ENCODE peak calls at places on chromosomes 2 and 18, in four cellular contexts. One of them, this sample, is unnamed.
A peak's percentile ranks its signal among the peaks of the same experiment; 100 is the strongest.

GRCh38 chr2:36502081-36502480 is 95.9 kb downstream of the FEZ2 start:
- DNase-seq in lower leg skin: no peak
- DNase-seq in WTC11: no peak
- DNase-seq in left ventricle myocardium inferior: no peak
- DNase-seq in this sample: no peak

GRCh38 chr2:2933421-2933820 is 444.2 kb downstream of the EIPR1 start:
- DNase-seq in lower leg skin: peak; percentile 70
- DNase-seq in WTC11: no peak
- DNase-seq in left ventricle myocardium inferior: no peak
- DNase-seq in this sample: no peak

GRCh38 chr2:224546926-224547325 is 38.2 kb downstream of the CUL3 start:
- DNase-seq in lower leg skin: no peak
- DNase-seq in WTC11: no peak
- DNase-seq in left ventricle myocardium inferior: no peak
- DNase-seq in this sample: no peak

GRCh38 chr2:132623096-132623839 is 46.7 kb downstream of the LYPD1 start:
- DNase-seq in lower leg skin: no peak
- DNase-seq in WTC11: no peak
- DNase-seq in left ventricle myocardium inferior: no peak
- DNase-seq in this sample: peak; percentile 82

GRCh38 chr2:191675807-191676667 is 1.9 kb upstream of the NABP1 start:
- DNase-seq in lower leg skin: peak; percentile 86
- DNase-seq in WTC11: no peak
- DNase-seq in left ventricle myocardium inferior: peak; percentile 20
- DNase-seq in this sample: no peak

GRCh38 chr18:41989508-41989907 is 34.5 kb downstream of the PIK3C3 start:
- DNase-seq in lower leg skin: no peak
- DNase-seq in WTC11: no peak
- DNase-seq in left ventricle myocardium inferior: no peak
- DNase-seq in this sample: no peak

GRCh38 chr2:12742891-12743290 is 26.2 kb downstream of the TRIB2 start:
- DNase-seq in lower leg skin: no peak
- DNase-seq in WTC11: no peak
- DNase-seq in left ventricle myocardium inferior: no peak
- DNase-seq in this sample: no peak

GRCh38 chr2:158716921-158717320 is 78.2 kb upstream of the DAPL1 start:
- DNase-seq in lower leg skin: peak; percentile 56
- DNase-seq in WTC11: no peak
- DNase-seq in left ventricle myocardium inferior: no peak
- DNase-seq in this sample: no peak

GRCh38 chr18:61851940-61852451 is 40.8 kb downstream of the RNF152 start:
- DNase-seq in lower leg skin: no peak
- DNase-seq in WTC11: no peak
- DNase-seq in left ventricle myocardium inferior: no peak
- DNase-seq in this sample: peak; percentile 22

GRCh38 chr2:46850742-46851141 is 64.9 kb downstream of the MCFD2 start:
- DNase-seq in lower leg skin: no peak
- DNase-seq in WTC11: no peak
- DNase-seq in left ventricle myocardium inferior: peak; percentile 45
- DNase-seq in this sample: peak; percentile 95

GRCh38 chr2:1055014-1055595 is 104.5 kb downstream of the SNTG2 start:
- DNase-seq in lower leg skin: no peak
- DNase-seq in WTC11: no peak
- DNase-seq in left ventricle myocardium inferior: no peak
- DNase-seq in this sample: no peak

GRCh38 chr2:145055651-145056050 is 535.7 kb upstream of the ZEB2 start:
- DNase-seq in lower leg skin: no peak
- DNase-seq in WTC11: no peak
- DNase-seq in left ventricle myocardium inferior: no peak
- DNase-seq in this sample: no peak

GRCh38 chr2:188622898-188623297 is 331.2 kb downstream of the GULP1 start:
- DNase-seq in lower leg skin: no peak
- DNase-seq in WTC11: no peak
- DNase-seq in left ventricle myocardium inferior: no peak
- DNase-seq in this sample: no peak

GRCh38 chr18:9335255-9336045 is 877 bp downstream of the TWSG1 start:
- DNase-seq in lower leg skin: no peak
- DNase-seq in WTC11: no peak
- DNase-seq in left ventricle myocardium inferior: no peak
- DNase-seq in this sample: no peak

GRCh38 chr18:50563376-50563775 is 3.5 kb downstream of the MAPK4 start:
- DNase-seq in lower leg skin: no peak
- DNase-seq in WTC11: no peak
- DNase-seq in left ventricle myocardium inferior: no peak
- DNase-seq in this sample: no peak

GRCh38 chr2:149132303-149132702 is 93.8 kb downstream of the LYPD6B start:
- DNase-seq in lower leg skin: no peak
- DNase-seq in WTC11: no peak
- DNase-seq in left ventricle myocardium inferior: no peak
- DNase-seq in this sample: no peak

GRCh38 chr2:190379249-190379964 is 28.7 kb upstream of the MFSD6 start:
- DNase-seq in lower leg skin: no peak
- DNase-seq in WTC11: no peak
- DNase-seq in left ventricle myocardium inferior: no peak
- DNase-seq in this sample: no peak

GRCh38 chr2:151111599-151112278 is 149.9 kb downstream of the RBM43 start:
- DNase-seq in lower leg skin: no peak
- DNase-seq in WTC11: no peak
- DNase-seq in left ventricle myocardium inferior: no peak
- DNase-seq in this sample: peak; percentile 62

GRCh38 chr18:3042337-3042736 is 29.4 kb upstream of the LPIN2 start:
- DNase-seq in lower leg skin: peak; percentile 6
- DNase-seq in WTC11: no peak
- DNase-seq in left ventricle myocardium inferior: no peak
- DNase-seq in this sample: no peak

GRCh38 chr2:16128746-16129610 is 188.6 kb downstream of the MYCN start:
- DNase-seq in lower leg skin: peak; percentile 61
- DNase-seq in WTC11: no peak
- DNase-seq in left ventricle myocardium inferior: no peak
- DNase-seq in this sample: no peak

GRCh38 chr2:149679286-149679685 is 91.7 kb upstream of the MMADHC start:
- DNase-seq in lower leg skin: no peak
- DNase-seq in WTC11: no peak
- DNase-seq in left ventricle myocardium inferior: no peak
- DNase-seq in this sample: peak; percentile 43

GRCh38 chr2:12717191-12717987 is 653 bp downstream of the TRIB2 start:
- DNase-seq in lower leg skin: no peak
- DNase-seq in WTC11: peak; percentile 74
- DNase-seq in left ventricle myocardium inferior: peak; percentile 70
- DNase-seq in this sample: peak; percentile 78

GRCh38 chr2:9780368-9781130 is 62.7 kb upstream of the TAF1B start:
- DNase-seq in lower leg skin: no peak
- DNase-seq in WTC11: no peak
- DNase-seq in left ventricle myocardium inferior: no peak
- DNase-seq in this sample: peak; percentile 57

GRCh38 chr2:126802774-126803421 is 95.8 kb upstream of the TEX51 start:
- DNase-seq in lower leg skin: peak; percentile 48
- DNase-seq in WTC11: no peak
- DNase-seq in left ventricle myocardium inferior: no peak
- DNase-seq in this sample: peak; percentile 47

GRCh38 chr2:57877811-57878572 is 168.6 kb upstream of the VRK2 start:
- DNase-seq in lower leg skin: no peak
- DNase-seq in WTC11: no peak
- DNase-seq in left ventricle myocardium inferior: no peak
- DNase-seq in this sample: no peak

GRCh38 chr2:156800781-156801366 is 364.7 kb downstream of the GPD2 start:
- DNase-seq in lower leg skin: no peak
- DNase-seq in WTC11: no peak
- DNase-seq in left ventricle myocardium inferior: no peak
- DNase-seq in this sample: no peak

GRCh38 chr2:128404709-128405466 is 86.2 kb upstream of the HS6ST1 start:
- DNase-seq in lower leg skin: peak; percentile 70
- DNase-seq in WTC11: no peak
- DNase-seq in left ventricle myocardium inferior: no peak
- DNase-seq in this sample: no peak
- TF ChIP-seq CTCF in lower leg skin: no peak
- TF ChIP-seq CTCF in WTC11: no peak
- TF ChIP-seq CTCF in left ventricle myocardium inferior: no peak
- TF ChIP-seq CTCF in this sample: no peak

GRCh38 chr18:686339-687111 is 25.9 kb downstream of the ENOSF1 start:
- DNase-seq in lower leg skin: no peak
- DNase-seq in WTC11: peak; percentile 54
- DNase-seq in left ventricle myocardium inferior: no peak
- DNase-seq in this sample: no peak
- TF ChIP-seq CTCF in lower leg skin: no peak
- TF ChIP-seq CTCF in WTC11: no peak
- TF ChIP-seq CTCF in left ventricle myocardium inferior: no peak
- TF ChIP-seq CTCF in this sample: no peak

GRCh38 chr2:182949052-182949451 is 82.6 kb upstream of the FRZB start:
- DNase-seq in lower leg skin: no peak
- DNase-seq in WTC11: no peak
- DNase-seq in left ventricle myocardium inferior: no peak
- DNase-seq in this sample: no peak
- TF ChIP-seq CTCF in lower leg skin: no peak
- TF ChIP-seq CTCF in WTC11: no peak
- TF ChIP-seq CTCF in left ventricle myocardium inferior: no peak
- TF ChIP-seq CTCF in this sample: no peak

GRCh38 chr2:240561325-240561971 is 1.3 kb downstream of the DUSP28 start:
- DNase-seq in lower leg skin: peak; percentile 73
- DNase-seq in WTC11: no peak
- DNase-seq in left ventricle myocardium inferior: no peak
- DNase-seq in this sample: peak; percentile 42

GRCh38 chr2:240558229-240558885 is 569 bp upstream of the ANKMY1 start:
- DNase-seq in lower leg skin: peak; percentile 80
- DNase-seq in WTC11: no peak
- DNase-seq in left ventricle myocardium inferior: no peak
- DNase-seq in this sample: no peak

GRCh38 chr2:240559271-240559670 is 886 bp upstream of the DUSP28 start:
- DNase-seq in lower leg skin: peak; percentile 73
- DNase-seq in WTC11: no peak
- DNase-seq in left ventricle myocardium inferior: no peak
- DNase-seq in this sample: no peak

GRCh38 chr2:240560084-240560479 is at the start of gene DUSP28:
- DNase-seq in lower leg skin: peak; percentile 98
- DNase-seq in WTC11: peak; percentile 78
- DNase-seq in left ventricle myocardium inferior: peak; percentile 94
- DNase-seq in this sample: peak; percentile 86

GRCh38 chr2:240560480-240561324 is 545 bp downstream of the DUSP28 start:
- DNase-seq in lower leg skin: peak; percentile 100
- DNase-seq in WTC11: peak; percentile 100
- DNase-seq in left ventricle myocardium inferior: peak; percentile 100
- DNase-seq in this sample: peak; percentile 98
- TF ChIP-seq CTCF in lower leg skin: no peak
- TF ChIP-seq CTCF in WTC11: no peak
- TF ChIP-seq CTCF in left ventricle myocardium inferior: peak; percentile 60
- TF ChIP-seq CTCF in this sample: no peak

GRCh38 chr2:221571108-221571390 is 1.1 kb downstream of the EPHA4 start:
- DNase-seq in lower leg skin: no peak
- DNase-seq in WTC11: no peak
- DNase-seq in left ventricle myocardium inferior: no peak
- DNase-seq in this sample: no peak

GRCh38 chr2:221571391-221572179 is 519 bp downstream of the EPHA4 start:
- DNase-seq in lower leg skin: peak; percentile 88
- DNase-seq in WTC11: peak; percentile 35
- DNase-seq in left ventricle myocardium inferior: peak; percentile 24
- DNase-seq in this sample: peak; percentile 36

GRCh38 chr2:221572821-221573429 is 821 bp upstream of the EPHA4 start:
- DNase-seq in lower leg skin: peak; percentile 92
- DNase-seq in WTC11: no peak
- DNase-seq in left ventricle myocardium inferior: peak; percentile 37
- DNase-seq in this sample: peak; percentile 52

GRCh38 chr2:221573430-221574230 is 1.5 kb upstream of the EPHA4 start:
- DNase-seq in lower leg skin: peak; percentile 98
- DNase-seq in WTC11: peak; percentile 93
- DNase-seq in left ventricle myocardium inferior: peak; percentile 86
- DNase-seq in this sample: peak; percentile 80

GRCh38 chr2:221572180-221572820 is at the start of gene EPHA4:
- DNase-seq in lower leg skin: peak; percentile 97
- DNase-seq in WTC11: peak; percentile 81
- DNase-seq in left ventricle myocardium inferior: peak; percentile 89
- DNase-seq in this sample: peak; percentile 89
- TF ChIP-seq CTCF in lower leg skin: no peak
- TF ChIP-seq CTCF in WTC11: no peak
- TF ChIP-seq CTCF in left ventricle myocardium inferior: peak; percentile 55
- TF ChIP-seq CTCF in this sample: peak; percentile 10

DNA sequence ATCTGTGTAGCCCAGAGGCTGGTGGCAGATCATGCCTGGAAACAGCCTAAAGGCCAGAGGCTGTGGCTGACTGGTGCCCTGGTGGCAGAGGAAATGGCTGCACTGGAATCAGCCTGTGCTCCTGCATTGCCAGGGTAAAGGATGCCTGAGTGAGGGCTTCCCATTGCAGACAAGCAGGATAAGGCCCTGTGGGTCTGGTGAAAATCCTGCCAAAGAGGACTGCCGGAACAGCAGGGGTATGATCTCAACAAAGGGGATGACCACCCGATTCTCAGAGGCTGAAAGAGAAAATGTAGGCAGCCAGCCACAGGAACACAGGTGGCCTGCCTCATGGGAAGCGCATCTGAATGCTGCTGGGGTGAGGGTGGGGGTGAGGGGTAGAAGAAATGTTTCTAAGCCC is 48.2 kb downstream of the FBXO48 start:
- DNase-seq in lower leg skin: no peak
- DNase-seq in WTC11: peak; percentile 23
- DNase-seq in left ventricle myocardium inferior: no peak
- DNase-seq in this sample: no peak
- TF ChIP-seq CTCF in lower leg skin: no peak
- TF ChIP-seq CTCF in WTC11: no peak
- TF ChIP-seq CTCF in left ventricle myocardium inferior: no peak
- TF ChIP-seq CTCF in this sample: no peak

GRCh38 chr2:65638438-65638837 is 206.0 kb upstream of the SPRED2 start:
- DNase-seq in lower leg skin: no peak
- DNase-seq in WTC11: no peak
- DNase-seq in left ventricle myocardium inferior: no peak
- DNase-seq in this sample: no peak
- TF ChIP-seq CTCF in lower leg skin: no peak
- TF ChIP-seq CTCF in WTC11: no peak
- TF ChIP-seq CTCF in left ventricle myocardium inferior: peak; percentile 9
- TF ChIP-seq CTCF in this sample: no peak

DNA sequence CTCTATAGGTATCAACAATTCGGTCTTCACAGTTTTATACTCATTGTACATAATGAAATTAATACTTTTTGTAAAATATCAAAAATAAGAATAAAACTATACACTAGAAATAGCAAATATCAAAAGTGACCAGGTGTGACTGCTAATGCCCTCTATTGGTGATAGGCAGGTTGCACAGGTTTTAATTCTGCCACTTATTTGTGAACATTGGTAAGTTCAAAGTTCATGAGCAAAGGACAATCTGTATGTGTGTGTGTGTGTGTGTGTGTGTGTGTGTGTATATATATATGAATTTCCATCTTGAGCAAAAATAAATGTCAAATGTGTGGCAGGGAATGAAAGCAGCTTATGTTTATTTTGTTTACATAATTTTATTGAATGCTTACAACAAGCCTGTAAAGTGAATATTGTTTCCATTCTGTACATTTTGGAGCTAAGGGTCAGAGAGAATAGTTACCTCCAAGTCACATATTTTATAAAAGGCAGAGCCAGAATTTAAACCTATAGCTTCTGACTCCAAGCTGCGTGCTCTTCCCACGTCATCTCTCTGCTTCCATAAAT is 537.4 kb downstream of the CPS1 start:
- DNase-seq in lower leg skin: no peak
- DNase-seq in WTC11: no peak
- DNase-seq in left ventricle myocardium inferior: no peak
- DNase-seq in this sample: peak; percentile 27
- TF ChIP-seq CTCF in lower leg skin: no peak
- TF ChIP-seq CTCF in WTC11: no peak
- TF ChIP-seq CTCF in left ventricle myocardium inferior: peak; percentile 34
- TF ChIP-seq CTCF in this sample: peak; percentile 31